ENCODE peak calls at places on chromosome 11, in four cellular contexts. Y is HepG2, K is GM12878, I is K562. P is an unnamed sample.

GRCh38 chr11:57482782-57483569 is 22.6 kb downstream of the RTN4RL2 start:
- DNase-seq in Y (no peak), K (no peak), I (no peak), P (peak)

GRCh38 chr11:103110406-103110805 is 1.2 kb downstream of the DYNC2H1 start:
- DNase-seq in Y (no peak), K (no peak), I (no peak), P (peak)

GRCh38 chr11:28674432-28675076 is 566.4 kb downstream of the METTL15 start:
- DNase-seq in Y (no peak), K (no peak), I (no peak), P (peak)

GRCh38 chr11:118766035-118766434 is 24.9 kb downstream of the DDX6 start:
- DNase-seq in Y (no peak), K (no peak), I (no peak), P (no peak)

GRCh38 chr11:46075168-46075567 is 46.1 kb downstream of the PHF21A start:
- DNase-seq in Y (no peak), K (no peak), I (peak), P (no peak)

GRCh38 chr11:19365743-19366410 is 125.1 kb upstream of the E2F8 start:
- DNase-seq in Y (no peak), K (no peak), I (no peak), P (no peak)

GRCh38 chr11:77999446-77999845 is 5.0 kb upstream of the INTS4 start:
- DNase-seq in Y (no peak), K (no peak), I (no peak), P (no peak)

GRCh38 chr11:12123799-12124198 is 13.4 kb downstream of the MICAL2 start:
- DNase-seq in Y (no peak), K (no peak), I (no peak), P (no peak)

GRCh38 chr11:63736864-63737263 is 31.7 kb downstream of the ZFTA start:
- DNase-seq in Y (no peak), K (no peak), I (no peak), P (no peak)

GRCh38 chr11:64870176-64870892 is 8.1 kb downstream of the EHD1 start:
- DNase-seq in Y (peak), K (no peak), I (peak), P (no peak)

DNA sequence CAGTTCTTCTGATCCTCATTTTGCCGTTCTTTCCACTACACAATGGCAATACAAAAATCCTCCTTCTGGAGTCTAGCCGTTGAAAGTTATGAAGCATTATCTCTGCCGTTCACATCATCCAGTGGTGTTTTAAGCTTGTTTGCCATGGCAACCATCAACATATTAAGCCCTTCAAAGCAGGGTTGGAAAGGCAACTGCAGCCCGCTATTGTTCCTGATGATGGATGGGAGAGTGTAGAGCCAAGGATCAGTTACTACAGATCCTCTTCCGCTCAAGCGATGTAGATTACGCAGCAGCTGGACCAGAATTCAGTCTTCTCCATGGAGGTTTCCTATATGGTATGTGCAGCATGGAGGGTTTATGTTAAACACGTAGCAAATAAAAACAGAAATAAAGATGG is 352.7 kb downstream of the NTM start:
- DNase-seq in Y (no peak), K (no peak), I (no peak), P (no peak)
- TF ChIP-seq CHD4 in Y (no peak), K (no peak), I (no peak), P (no peak)

GRCh38 chr11:83502041-83502440 is 215.9 kb upstream of the CCDC90B start:
- DNase-seq in Y (no peak), K (no peak), I (no peak), P (no peak)
- TF ChIP-seq CHD4 in Y (no peak), K (no peak), I (no peak), P (no peak)

DNA sequence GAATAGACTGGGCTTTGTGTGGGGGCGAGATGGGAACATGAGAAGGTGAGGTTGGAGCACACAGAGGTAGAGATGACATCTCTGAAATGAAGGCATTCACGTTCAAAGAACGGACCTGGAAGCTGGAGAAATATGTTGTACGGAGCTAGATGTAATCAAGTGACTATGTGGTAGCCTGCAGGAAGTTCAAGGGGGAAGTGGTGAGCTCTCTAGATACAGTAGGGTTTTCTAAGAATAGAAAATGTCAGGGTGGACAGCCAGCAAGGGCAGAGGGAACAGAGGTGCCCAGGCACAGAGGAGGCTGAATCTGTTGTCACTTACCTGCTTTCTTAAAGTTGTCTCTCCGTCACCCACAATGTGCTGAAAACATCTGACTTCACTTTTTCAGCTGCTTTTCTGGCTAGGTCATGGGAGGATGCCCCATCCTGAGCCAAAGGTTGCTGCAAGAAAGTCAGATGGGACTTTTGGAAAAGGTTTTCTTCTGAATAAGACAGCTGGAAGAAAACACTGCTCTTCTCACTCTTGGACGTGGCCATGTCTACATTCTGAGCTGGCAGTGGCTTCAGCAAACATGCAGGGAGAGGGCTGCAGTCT is 171.5 kb upstream of the B3GAT1 start:
- DNase-seq in Y (no peak), K (no peak), I (no peak), P (no peak)
- TF ChIP-seq CHD4 in Y (no peak), K (no peak), I (no peak), P (no peak)

GRCh38 chr11:91081440-91082088 is 858.7 kb upstream of the CHORDC1 start:
- DNase-seq in Y (no peak), K (no peak), I (no peak), P (peak)
- TF ChIP-seq CHD4 in Y (no peak), K (no peak), I (no peak), P (no peak)

DNA sequence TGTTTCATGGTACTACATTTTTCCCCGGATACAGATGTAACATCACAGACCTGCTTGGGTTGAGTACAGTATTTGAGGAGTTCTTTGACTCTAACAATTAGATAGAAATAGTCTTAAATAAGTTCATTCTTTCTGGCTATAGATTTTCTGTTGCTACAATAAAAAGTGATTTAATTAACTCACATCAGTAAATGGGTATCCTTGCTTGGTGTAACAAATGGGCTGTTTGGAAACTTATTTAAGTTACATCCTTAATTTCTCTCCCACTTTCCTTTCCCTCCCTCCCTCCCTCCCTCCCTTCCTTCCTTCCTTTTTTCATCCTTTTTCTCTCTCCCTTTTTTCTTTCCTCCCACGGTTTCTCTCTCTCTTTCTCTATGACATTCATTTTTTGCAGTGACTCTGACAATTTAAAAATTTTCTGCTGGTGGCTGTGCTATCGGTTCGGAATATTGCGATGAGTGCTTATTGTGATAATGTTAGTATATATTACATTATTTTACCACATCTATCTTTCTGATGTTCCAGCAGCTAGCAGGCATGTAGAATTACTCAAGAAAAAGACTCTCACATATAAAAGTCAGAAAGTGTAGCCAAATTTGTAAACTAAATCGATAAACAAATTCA is 3.2 kb downstream of the OR51F1 start:
- DNase-seq in Y (no peak), K (no peak), I (no peak), P (no peak)
- TF ChIP-seq CHD4 in Y (no peak), K (no peak), I (no peak), P (no peak)

GRCh38 chr11:115126092-115126491 is 378.1 kb downstream of the CADM1 start:
- DNase-seq in Y (no peak), K (no peak), I (no peak), P (no peak)

GRCh38 chr11:115127790-115128189 is 376.4 kb downstream of the CADM1 start:
- DNase-seq in Y (no peak), K (no peak), I (no peak), P (no peak)

GRCh38 chr11:115129771-115130306 is 374.4 kb downstream of the CADM1 start:
- DNase-seq in Y (no peak), K (no peak), I (no peak), P (no peak)

GRCh38 chr11:115128226-115128625 is 376.0 kb downstream of the CADM1 start:
- DNase-seq in Y (no peak), K (no peak), I (no peak), P (no peak)

GRCh38 chr11:115126515-115127208 is 377.6 kb downstream of the CADM1 start:
- DNase-seq in Y (no peak), K (no peak), I (no peak), P (no peak)
- TF ChIP-seq CHD4 in Y (no peak), K (no peak), I (no peak), P (no peak)

DNA sequence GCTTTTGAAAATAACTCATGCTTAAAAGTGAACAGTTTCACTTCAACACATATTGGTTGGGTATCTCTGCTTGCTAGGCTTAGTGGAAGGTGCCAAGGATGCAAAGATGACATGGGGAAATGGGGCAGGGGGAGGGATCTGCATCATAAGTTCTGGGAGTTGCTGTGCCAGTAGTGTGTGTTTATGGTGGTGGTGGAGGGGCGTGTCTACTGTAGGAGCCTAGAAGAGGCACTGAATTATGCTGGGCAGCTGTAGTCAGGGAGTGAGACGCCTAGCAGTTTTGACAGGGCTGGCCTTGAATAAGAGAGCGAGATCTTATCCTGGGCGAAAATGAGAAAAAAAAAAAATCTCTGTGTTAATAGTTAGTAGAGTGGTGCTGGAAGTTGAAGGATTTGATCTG is 3.0 kb downstream of the ELMOD1 start:
- DNase-seq in Y (no peak), K (no peak), I (no peak), P (no peak)
- TF ChIP-seq CHD4 in Y (no peak), K (no peak), I (no peak), P (no peak)

GRCh38 chr11:122101625-122102291 is 14.3 kb downstream of the BLID start:
- DNase-seq in Y (peak), K (no peak), I (no peak), P (no peak)

GRCh38 chr11:122100222-122101080 is 15.6 kb downstream of the BLID start:
- DNase-seq in Y (no peak), K (no peak), I (no peak), P (no peak)

GRCh38 chr11:122104381-122104780 is 11.6 kb downstream of the BLID start:
- DNase-seq in Y (no peak), K (no peak), I (no peak), P (no peak)

GRCh38 chr11:122103366-122103765 is 12.6 kb downstream of the BLID start:
- DNase-seq in Y (no peak), K (no peak), I (no peak), P (no peak)

DNA sequence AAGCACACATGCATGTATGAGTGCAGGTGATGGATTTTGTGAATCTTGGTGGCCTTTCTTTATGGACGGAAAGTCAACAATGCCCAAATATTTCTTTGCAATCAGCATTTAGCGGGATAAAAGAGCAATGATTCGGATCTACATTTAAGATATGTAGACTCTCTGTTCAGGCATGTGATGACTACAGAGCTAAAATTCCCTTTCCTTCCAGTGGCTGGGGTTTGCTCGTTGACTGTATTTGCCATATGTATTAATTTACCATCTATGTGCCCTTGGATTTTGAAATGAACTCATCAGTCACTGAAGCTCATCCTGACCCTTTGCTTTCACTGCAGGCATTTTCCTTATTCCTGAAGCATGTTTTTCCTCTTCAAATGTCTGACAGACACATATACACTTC is 13.6 kb downstream of the BLID start:
- DNase-seq in Y (no peak), K (no peak), I (no peak), P (no peak)
- TF ChIP-seq CHD4 in Y (no peak), K (no peak), I (no peak), P (no peak)